ENCODE peak calls at places on chromosomes 1 and 21, in ten cellular contexts. H is NCI-H1048, R is HuH-7, K is hippocampal formation, T is epithelial cell of esophagus, L is HS-5, Z is thyroid gland, O is RWPE1, Q is EL, D is iris pigment epithelial cell. E is an unnamed sample.

GRCh38 chr1:229410692-229411433 is 23.0 kb downstream of the ACTA1 start:
- DNase-seq in H (no peak), R (no peak), K (peak; percentile 62), T (peak; percentile 69), L (peak; percentile 39), Z (peak; percentile 23), O (peak; percentile 71), Q (peak; percentile 79), D (peak; percentile 27), E (no peak)

GRCh38 chr1:24151175-24151533 is 8.2 kb upstream of the IL22RA1 start:
- DNase-seq in H (peak; percentile 91), R (no peak), K (no peak), T (peak; percentile 96), L (no peak), Z (peak; percentile 71), O (peak; percentile 41), Q (no peak), D (no peak), E (no peak)

GRCh38 chr1:182395911-182396310 is 4.3 kb upstream of the GLUL start:
- DNase-seq in H (no peak), R (no peak), K (no peak), T (no peak), L (no peak), Z (no peak), O (no peak), Q (no peak), D (no peak), E (no peak)

GRCh38 chr1:11337536-11338350 is 64.7 kb downstream of the UBIAD1 start:
- DNase-seq in H (peak; percentile 15), R (peak; percentile 71), K (no peak), T (peak; percentile 42), L (no peak), Z (peak; percentile 23), O (peak; percentile 55), Q (peak; percentile 41), D (peak; percentile 34), E (peak; percentile 47)

GRCh38 chr1:1899266-1899966 is 8.5 kb upstream of the GNB1 start:
- DNase-seq in H (no peak), R (peak; percentile 67), K (no peak), T (no peak), L (no peak), Z (no peak), O (no peak), Q (no peak), D (no peak), E (no peak)

GRCh38 chr1:199122532-199123311 is 483.9 kb downstream of the PTPRC start:
- DNase-seq in H (no peak), R (no peak), K (no peak), T (peak; percentile 78), L (peak; percentile 40), Z (no peak), O (no peak), Q (peak; percentile 70), D (peak; percentile 43), E (no peak)

GRCh38 chr1:12597792-12598191 is 20.2 kb downstream of the DHRS3 start:
- DNase-seq in H (no peak), R (no peak), K (no peak), T (no peak), L (no peak), Z (peak; percentile 98), O (no peak), Q (no peak), D (no peak), E (no peak)

GRCh38 chr21:25487046-25487594 is 120.2 kb downstream of the MRPL39 start:
- DNase-seq in H (no peak), R (no peak), K (no peak), T (no peak), L (no peak), Z (no peak), O (no peak), Q (no peak), D (no peak), E (no peak)

GRCh38 chr1:106435269-106435668 is 621.2 kb upstream of the PRMT6 start:
- DNase-seq in H (no peak), R (no peak), K (no peak), T (peak; percentile 2), L (no peak), Z (no peak), O (no peak), Q (no peak), D (no peak), E (no peak)

GRCh38 chr1:56286506-56286905 is 292.9 kb downstream of the PLPP3 start:
- DNase-seq in H (no peak), R (no peak), K (no peak), T (peak; percentile 37), L (no peak), Z (no peak), O (no peak), Q (no peak), D (no peak), E (no peak)

GRCh38 chr21:33754493-33754892 is 112.2 kb downstream of the ITSN1 start:
- DNase-seq in H (no peak), R (no peak), K (peak; percentile 54), T (no peak), L (no peak), Z (peak; percentile 31), O (no peak), Q (no peak), D (no peak), E (no peak)

GRCh38 chr1:211789641-211790464 is 40.7 kb downstream of the LPGAT1 start:
- DNase-seq in H (no peak), R (no peak), K (peak; percentile 61), T (no peak), L (no peak), Z (no peak), O (no peak), Q (no peak), D (no peak), E (no peak)

GRCh38 chr21:25772680-25773079 is 37.9 kb downstream of the GABPA start:
- DNase-seq in H (no peak), R (no peak), K (no peak), T (peak; percentile 52), L (no peak), Z (no peak), O (peak; percentile 10), Q (no peak), D (peak; percentile 60), E (no peak)

GRCh38 chr1:161131721-161132409 is 602 bp downstream of the DEDD start:
- DNase-seq in H (no peak), R (no peak), K (no peak), T (no peak), L (no peak), Z (peak; percentile 31), O (peak; percentile 36), Q (peak; percentile 37), D (peak; percentile 44), E (no peak)

GRCh38 chr21:45990741-45991605 is 9.4 kb downstream of the COL6A1 start:
- DNase-seq in H (no peak), R (no peak), K (no peak), T (no peak), L (no peak), Z (peak; percentile 37), O (no peak), Q (no peak), D (no peak), E (no peak)